ENCODE peak calls at places on chromosomes 12 and 14, in four cellular contexts. N is IMR-90, A is mesendoderm, R is mesenchymal stem cell. M is an unnamed sample.

GRCh38 chr12:112900298-112901145 is 6.2 kb upstream of the OAS1 start:
- DNase-seq in N (peak), A (peak), R (peak), M (peak)

GRCh38 chr12:3317841-3318501 is 173.0 kb upstream of the PRMT8 start:
- DNase-seq in N (no peak), A (no peak), R (no peak), M (no peak)

GRCh38 chr14:82879949-82880535 is 1346.4 kb upstream of the SEL1L start:
- DNase-seq in N (no peak), A (no peak), R (no peak), M (no peak)

GRCh38 chr12:14777271-14777670 is 26.0 kb downstream of the WBP11 start:
- DNase-seq in N (no peak), A (peak), R (no peak), M (no peak)

GRCh38 chr12:83224012-83224411 is 537.3 kb downstream of the TMTC2 start:
- DNase-seq in N (no peak), A (no peak), R (no peak), M (no peak)

GRCh38 chr14:51540364-51540763 is 111.3 kb upstream of the FRMD6 start:
- DNase-seq in N (peak), A (no peak), R (peak), M (no peak)

GRCh38 chr14:91872517-91873470 is 5.5 kb upstream of the TC2N start:
- DNase-seq in N (peak), A (no peak), R (no peak), M (no peak)

GRCh38 chr12:82329508-82329907 is 28.7 kb downstream of the CCDC59 start:
- DNase-seq in N (no peak), A (no peak), R (no peak), M (no peak)

GRCh38 chr14:81980601-81981310 is 447.1 kb upstream of the SEL1L start:
- DNase-seq in N (no peak), A (no peak), R (no peak), M (no peak)

GRCh38 chr12:20863056-20863455 is 52.6 kb downstream of the SLCO1B3 start:
- DNase-seq in N (no peak), A (peak), R (no peak), M (no peak)

GRCh38 chr14:69953266-69953905 is 74.2 kb downstream of the SMOC1 start:
- DNase-seq in N (no peak), A (no peak), R (no peak), M (no peak)

GRCh38 chr12:75759842-75760260 is 248.4 kb upstream of the KRR1 start:
- DNase-seq in N (peak), A (no peak), R (peak), M (no peak)

GRCh38 chr12:120231316-120232011 is 30.6 kb upstream of the RPLP0 start:
- DNase-seq in N (peak), A (peak), R (peak), M (peak)

GRCh38 chr14:81682134-81682533 is 148.5 kb upstream of the SEL1L start:
- DNase-seq in N (no peak), A (no peak), R (no peak), M (no peak)

GRCh38 chr14:70857499-70857895 is 48.2 kb upstream of the MAP3K9 start:
- DNase-seq in N (peak), A (no peak), R (peak), M (no peak)

GRCh38 chr12:62291888-62292760 is 31.9 kb downstream of the USP15 start:
- DNase-seq in N (peak), A (no peak), R (peak), M (no peak)

GRCh38 chr12:105590571-105590970 is 260.1 kb downstream of the C12orf75 start:
- DNase-seq in N (no peak), A (no peak), R (peak), M (no peak)

GRCh38 chr14:92846162-92846897 is 52.2 kb downstream of the GOLGA5 start:
- DNase-seq in N (peak), A (no peak), R (peak), M (no peak)

GRCh38 chr14:102474934-102475333 is 34.6 kb downstream of the ANKRD9 start:
- DNase-seq in N (peak), A (no peak), R (peak), M (no peak)

GRCh38 chr12:25436206-25436912 is 116.7 kb downstream of the LMNTD1 start:
- DNase-seq in N (peak), A (peak), R (peak), M (peak)

GRCh38 chr14:78455896-78456435 is 285.8 kb downstream of the NRXN3 start:
- DNase-seq in N (no peak), A (no peak), R (no peak), M (no peak)

GRCh38 chr14:30623412-30624131 is 1.5 kb downstream of the SCFD1 start:
- DNase-seq in N (no peak), A (no peak), R (no peak), M (no peak)

DNA sequence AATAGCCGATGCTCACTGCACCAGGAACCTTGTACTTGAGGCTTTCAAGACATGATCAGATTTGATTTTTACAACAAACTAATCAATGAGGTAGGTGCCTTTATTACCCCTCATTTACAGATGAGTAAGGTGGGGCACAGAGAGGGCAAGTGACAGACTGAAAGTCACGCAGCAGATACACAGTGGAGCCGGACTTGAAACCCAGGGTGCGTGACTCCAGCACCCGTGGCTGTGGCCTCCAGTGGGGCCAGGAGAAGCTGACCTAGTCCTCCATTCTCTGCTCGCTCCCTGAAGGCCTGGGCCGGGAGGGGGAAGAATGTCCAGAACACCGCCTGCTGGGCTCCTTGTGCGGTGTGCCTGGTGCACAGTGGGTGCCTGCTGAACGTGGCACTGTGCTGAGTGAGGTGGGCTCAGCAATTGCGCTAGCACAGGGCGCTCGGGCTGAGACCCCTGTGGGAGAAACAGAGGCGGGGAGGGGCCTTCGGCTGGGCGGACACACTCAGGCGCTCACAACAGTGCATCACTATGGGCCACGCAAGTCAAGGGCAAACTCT is 125.2 kb downstream of the CALM1 start:
- DNase-seq in N (no peak), A (no peak), R (no peak), M (no peak)
- H3K18ac ChIP-seq in N (no peak), A (no peak), R (no peak), M (no peak)

GRCh38 chr12:132261328-132262138 is 67.9 kb downstream of the GALNT9 start:
- DNase-seq in N (no peak), A (no peak), R (no peak), M (no peak)
- H3K18ac ChIP-seq in N (no peak), A (no peak), R (no peak), M (no peak)

GRCh38 chr14:79972230-79972629 is 239.1 kb downstream of the DIO2 start:
- DNase-seq in N (peak), A (no peak), R (no peak), M (no peak)

GRCh38 chr14:79965896-79966295 is 245.4 kb downstream of the DIO2 start:
- DNase-seq in N (peak), A (no peak), R (no peak), M (no peak)

GRCh38 chr14:79967453-79967852 is 243.9 kb downstream of the DIO2 start:
- DNase-seq in N (peak), A (no peak), R (peak), M (no peak)

GRCh38 chr14:79971330-79971729 is 240.0 kb downstream of the DIO2 start:
- DNase-seq in N (peak), A (no peak), R (peak), M (no peak)

GRCh38 chr14:79967001-79967400 is 244.3 kb downstream of the DIO2 start:
- DNase-seq in N (peak), A (no peak), R (peak), M (no peak)
- H3K18ac ChIP-seq in N (peak), A (no peak), R (no peak), M (no peak)

GRCh38 chr14:61500046-61500445 is 178.7 kb downstream of the PRKCH start:
- DNase-seq in N (no peak), A (no peak), R (no peak), M (no peak)
- H3K18ac ChIP-seq in N (no peak), A (no peak), R (no peak), M (no peak)

GRCh38 chr14:100567009-100567876 is 20.0 kb downstream of the BEGAIN start:
- DNase-seq in N (no peak), A (no peak), R (no peak), M (no peak)
- H3K18ac ChIP-seq in N (no peak), A (no peak), R (no peak), M (no peak)

M was measured in H9.